ENCODE peak calls at places on chromosomes 7 and 10, in six cellular contexts. R is stimulated activated CD4-positive, alpha-beta T cell treated with anti-CD3 and anti-CD28 coated beads, Interleukin-12 subunit alpha, Interleukin-12 subunit beta, amount 100 ng/mL, for 4 hours; H is ascending aorta; A is activated T-cell treated with anti-CD3 and anti-CD28 coated beads, Interleukin-2, amount 50 U/mL, for 72 hours; Z is colonic mucosa; N is cardiac fibroblast. D is an unnamed sample.

GRCh38 chr10:45454262-45454661 is 80.2 kb downstream of the ALOX5 start:
- DNase-seq in R (no peak), H (no peak), A (no peak), Z (no peak), N (no peak), D (no peak)

GRCh38 chr10:71778071-71778470 is 4.8 kb upstream of the VSIR start:
- DNase-seq in R (no peak), H (no peak), A (no peak), Z (no peak), N (no peak), D (no peak)

GRCh38 chr10:16417341-16417740 is 19.5 kb upstream of the PTER start:
- DNase-seq in R (no peak), H (no peak), A (no peak), Z (no peak), N (no peak), D (no peak)

GRCh38 chr10:78876449-78876848 is 192.3 kb upstream of the ZMIZ1 start:
- DNase-seq in R (no peak), H (no peak), A (no peak), Z (no peak), N (no peak), D (no peak)

GRCh38 chr10:90712529-90712928 is 145.3 kb downstream of the HTR7 start:
- DNase-seq in R (no peak), H (no peak), A (no peak), Z (no peak), N (no peak), D (no peak)

GRCh38 chr10:88332526-88333265 is 250.4 kb downstream of the RNLS start:
- DNase-seq in R (no peak), H (no peak), A (no peak), Z (no peak), N (no peak), D (no peak)

GRCh38 chr7:100349757-100350156 is 8.2 kb upstream of the PILRB start:
- DNase-seq in R (no peak), H (no peak), A (no peak), Z (no peak), N (no peak), D (no peak)

GRCh38 chr10:128377364-128377987 is 251.3 kb upstream of the MKI67 start:
- DNase-seq in R (no peak), H (no peak), A (no peak), Z (no peak), N (no peak), D (no peak)

GRCh38 chr10:61130366-61130765 is 186.4 kb upstream of the RHOBTB1 start:
- DNase-seq in R (no peak), H (no peak), A (no peak), Z (no peak), N (no peak), D (no peak)

GRCh38 chr7:26667514-26668133 is 196.8 kb downstream of the SKAP2 start:
- DNase-seq in R (peak), H (no peak), A (peak), Z (peak), N (peak), D (peak)

GRCh38 chr10:93149761-93150160 is 76.1 kb downstream of the CYP26A1 start:
- DNase-seq in R (no peak), H (no peak), A (no peak), Z (no peak), N (peak), D (no peak)

GRCh38 chr7:18320971-18321567 is 174.5 kb upstream of the HDAC9 start:
- DNase-seq in R (no peak), H (no peak), A (peak), Z (no peak), N (peak), D (no peak)

GRCh38 chr10:117903854-117904253 is 142.9 kb downstream of the RAB11FIP2 start:
- DNase-seq in R (no peak), H (no peak), A (no peak), Z (no peak), N (no peak), D (no peak)

GRCh38 chr7:137462074-137462715 is 118.7 kb upstream of the PTN start:
- DNase-seq in R (no peak), H (no peak), A (no peak), Z (no peak), N (peak), D (no peak)

GRCh38 chr7:574661-575395 is 55.2 kb upstream of the PDGFA start:
- DNase-seq in R (no peak), H (no peak), A (no peak), Z (peak), N (no peak), D (no peak)

GRCh38 chr7:67625257-67625713 is 628.7 kb downstream of the TYW1 start:
- DNase-seq in R (peak), H (no peak), A (peak), Z (peak), N (peak), D (no peak)

GRCh38 chr10:13018171-13018570 is 16.7 kb upstream of the CCDC3 start:
- DNase-seq in R (no peak), H (no peak), A (no peak), Z (no peak), N (peak), D (no peak)

GRCh38 chr7:27345164-27345887 is 102.7 kb downstream of the EVX1 start:
- DNase-seq in R (no peak), H (no peak), A (no peak), Z (no peak), N (no peak), D (no peak)

GRCh38 chr10:34078798-34079470 is 736.2 kb downstream of the PARD3 start:
- DNase-seq in R (no peak), H (peak), A (no peak), Z (no peak), N (peak), D (no peak)

D was measured in NCI-H1436 treated with DMSO at 0.1 percent for 48 hours.